ENCODE peak calls at places on chromosomes 7 and 10, in ten cellular contexts. M is hypothalamus, F is endothelial cell of umbilical vein, P is ovary, I is fibroblast of the conjunctiva, E is nucleus accumbens, O is OCI-M1, U is thoracic aorta, Y is activated gamma-delta T cell treated with Interleukin-2 at 50 U/mL for 16 hours, V is IMR-90. R is an unnamed sample.

GRCh38 chr7:2242541-2243482 is 786 bp downstream of the NUDT1 start:
- DNase-seq in P (no peak), Y (no peak), O (peak; percentile 46), I (no peak), U (no peak), M (no peak), E (no peak), V (peak; percentile 20), F (peak; percentile 28), R (no peak)

GRCh38 chr7:133642907-133643306 is 390.0 kb downstream of the EXOC4 start:
- DNase-seq in F (no peak), V (no peak), P (no peak), O (no peak), U (no peak), Y (no peak), I (no peak), E (no peak), M (no peak), R (no peak)

GRCh38 chr7:137656227-137656849 is 190.4 kb downstream of the DGKI start:
- DNase-seq in E (no peak), Y (peak; percentile 34), F (peak; percentile 89), P (peak; percentile 67), U (peak; percentile 41), I (peak; percentile 68), O (peak; percentile 76), M (no peak), V (peak; percentile 79), R (peak; percentile 90)

GRCh38 chr7:108839091-108839490 is 269.4 kb downstream of the DNAJB9 start:
- DNase-seq in Y (no peak), P (no peak), V (no peak), I (no peak), E (no peak), O (no peak), U (no peak), F (no peak), M (no peak), R (no peak)

GRCh38 chr7:10974717-10975032 is 1.0 kb downstream of the PHF14 start:
- DNase-seq in I (no peak), F (no peak), M (no peak), V (no peak), P (no peak), E (no peak), U (no peak), O (peak; percentile 62), Y (no peak), R (no peak)

GRCh38 chr10:19815036-19815435 is 1.2 kb upstream of the PLXDC2 start:
- DNase-seq in V (no peak), I (no peak), Y (no peak), M (no peak), U (no peak), E (no peak), O (no peak), P (no peak), F (no peak), R (no peak)

GRCh38 chr7:16926283-16926682 is 44.5 kb upstream of the AGR3 start:
- DNase-seq in I (peak; percentile 53), E (no peak), M (no peak), P (no peak), Y (no peak), F (peak; percentile 68), O (peak; percentile 64), V (peak; percentile 54), U (no peak), R (no peak)

GRCh38 chr7:73647725-73648592 is 19.7 kb upstream of the VPS37D start:
- DNase-seq in P (no peak), F (no peak), Y (no peak), M (no peak), O (no peak), V (no peak), I (no peak), U (no peak), E (no peak), R (no peak)

GRCh38 chr10:133264455-133264854 is 12.2 kb downstream of the ADAM8 start:
- DNase-seq in V (no peak), Y (peak; percentile 48), F (no peak), M (no peak), E (no peak), P (no peak), O (no peak), I (no peak), U (no peak), R (no peak)

GRCh38 chr10:17353568-17353967 is 100.8 kb downstream of the ST8SIA6 start:
- DNase-seq in U (no peak), F (no peak), O (no peak), M (no peak), I (no peak), E (no peak), P (no peak), V (peak; percentile 6), Y (no peak), R (no peak)

GRCh38 chr7:92768501-92769360 is 67.6 kb downstream of the CDK6 start:
- DNase-seq in Y (no peak), E (no peak), M (no peak), V (peak; percentile 64), U (no peak), P (no peak), I (no peak), O (no peak), F (no peak), R (no peak)

GRCh38 chr10:125201791-125202622 is 41.6 kb upstream of the CTBP2 start:
- DNase-seq in O (no peak), E (no peak), M (no peak), U (no peak), F (no peak), I (no peak), P (no peak), V (no peak), Y (no peak), R (peak; percentile 44)

GRCh38 chr7:148615085-148615750 is 24.7 kb downstream of the C7orf33 start:
- DNase-seq in I (no peak), M (no peak), E (no peak), F (no peak), P (no peak), Y (no peak), U (no peak), O (no peak), V (no peak), R (no peak)

GRCh38 chr10:96501985-96502384 is 11.7 kb downstream of the TLL2 start:
- DNase-seq in E (no peak), V (no peak), O (no peak), U (no peak), M (no peak), Y (no peak), I (no peak), P (no peak), F (no peak), R (no peak)

GRCh38 chr10:24303522-24304310 is 94.8 kb downstream of the KIAA1217 start:
- DNase-seq in Y (no peak), U (no peak), F (no peak), P (peak; percentile 36), I (no peak), M (no peak), O (no peak), E (no peak), V (peak; percentile 10), R (no peak)

GRCh38 chr10:31262672-31263071 is 56.3 kb upstream of the ZEB1 start:
- DNase-seq in I (peak; percentile 72), U (no peak), O (no peak), Y (no peak), M (no peak), E (no peak), P (peak; percentile 45), V (peak; percentile 69), F (no peak), R (no peak)

GRCh38 chr10:60423920-60424319 is 34.2 kb upstream of the ANK3 start:
- DNase-seq in I (no peak), O (no peak), M (no peak), V (no peak), E (no peak), U (no peak), Y (no peak), F (no peak), P (no peak), R (no peak)

GRCh38 chr10:27947513-27947912 is 51.4 kb downstream of the ODAD2 start:
- DNase-seq in Y (no peak), E (no peak), I (no peak), U (no peak), V (no peak), P (no peak), F (no peak), O (no peak), M (no peak), R (no peak)

GRCh38 chr10:26779176-26779860 is 81.4 kb downstream of the ABI1 start:
- DNase-seq in V (no peak), Y (no peak), E (no peak), O (peak; percentile 38), U (no peak), I (no peak), P (no peak), F (no peak), M (no peak), R (no peak)

GRCh38 chr10:71239946-71240795 is 27.8 kb downstream of the UNC5B start:
- DNase-seq in F (peak; percentile 30), P (peak; percentile 17), O (no peak), M (no peak), U (no peak), V (no peak), E (no peak), I (no peak), Y (no peak), R (no peak)

GRCh38 chr10:75304313-75304712 is 68.6 kb upstream of the COMTD1 start:
- DNase-seq in O (no peak), M (no peak), Y (no peak), F (no peak), U (no peak), I (no peak), P (no peak), V (peak; percentile 59), E (no peak), R (no peak)

GRCh38 chr7:40525764-40526163 is 391.0 kb downstream of the SUGCT start:
- DNase-seq in I (no peak), E (no peak), O (no peak), V (no peak), F (no peak), Y (no peak), U (no peak), P (no peak), M (no peak), R (no peak)

GRCh38 chr10:109891105-109891504 is 32.2 kb downstream of the XPNPEP1 start:
- DNase-seq in O (no peak), M (no peak), U (no peak), P (no peak), Y (no peak), F (no peak), I (no peak), V (peak; percentile 47), E (no peak), R (no peak)

R was measured in ascending aorta.